ENCODE peak calls at places on chromosomes 6 and 20, in four cellular contexts. K, G, B and M are unnamed samples.

GRCh38 chr6:57158658-57159057 is 13.5 kb upstream of the BAG2 start:
- DNase-seq in K (no peak), G (no peak), B (no peak), M (no peak)

GRCh38 chr6:35164868-35165267 is 23.7 kb upstream of the TCP11 start:
- DNase-seq in K (no peak), G (no peak), B (no peak), M (no peak)

GRCh38 chr6:156807795-156808194 is 30.6 kb downstream of the ARID1B start:
- DNase-seq in K (no peak), G (no peak), B (no peak), M (no peak)

GRCh38 chr20:45111285-45111684 is 3.7 kb downstream of the WFDC5 start:
- DNase-seq in K (no peak), G (no peak), B (no peak), M (no peak)

GRCh38 chr6:6811151-6812002 is 222.9 kb downstream of the LY86 start:
- DNase-seq in K (peak), G (peak), B (no peak), M (peak)

GRCh38 chr6:63997727-63998126 is 362.1 kb downstream of the PHF3 start:
- DNase-seq in K (no peak), G (no peak), B (no peak), M (no peak)

GRCh38 chr6:47484616-47485015 is 7.0 kb downstream of the CD2AP start:
- DNase-seq in K (no peak), G (no peak), B (no peak), M (no peak)

GRCh38 chr20:58251979-58252591 is 23.6 kb upstream of the ANKRD60 start:
- DNase-seq in K (no peak), G (no peak), B (no peak), M (peak)

GRCh38 chr6:83514877-83515466 is 2.6 kb downstream of the PRSS35 start:
- DNase-seq in K (peak), G (no peak), B (no peak), M (peak)

GRCh38 chr6:111185954-111186353 is 98.7 kb downstream of the SLC16A10 start:
- DNase-seq in K (peak), G (no peak), B (no peak), M (no peak)

GRCh38 chr6:128406453-128406852 is 113.9 kb downstream of the PTPRK start:
- DNase-seq in K (no peak), G (no peak), B (no peak), M (no peak)

GRCh38 chr6:155103816-155104366 is 108.8 kb downstream of the TIAM2 start:
- DNase-seq in K (no peak), G (no peak), B (no peak), M (no peak)

GRCh38 chr6:135179920-135180457 is 1.1 kb upstream of the MYB start:
- DNase-seq in K (no peak), G (no peak), B (no peak), M (no peak)

GRCh38 chr20:6122111-6122872 is 538 bp downstream of the FERMT1 start:
- DNase-seq in K (no peak), G (no peak), B (no peak), M (no peak)

GRCh38 chr6:109826551-109826950 is 135.5 kb downstream of the FIG4 start:
- DNase-seq in K (no peak), G (no peak), B (no peak), M (no peak)

DNA sequence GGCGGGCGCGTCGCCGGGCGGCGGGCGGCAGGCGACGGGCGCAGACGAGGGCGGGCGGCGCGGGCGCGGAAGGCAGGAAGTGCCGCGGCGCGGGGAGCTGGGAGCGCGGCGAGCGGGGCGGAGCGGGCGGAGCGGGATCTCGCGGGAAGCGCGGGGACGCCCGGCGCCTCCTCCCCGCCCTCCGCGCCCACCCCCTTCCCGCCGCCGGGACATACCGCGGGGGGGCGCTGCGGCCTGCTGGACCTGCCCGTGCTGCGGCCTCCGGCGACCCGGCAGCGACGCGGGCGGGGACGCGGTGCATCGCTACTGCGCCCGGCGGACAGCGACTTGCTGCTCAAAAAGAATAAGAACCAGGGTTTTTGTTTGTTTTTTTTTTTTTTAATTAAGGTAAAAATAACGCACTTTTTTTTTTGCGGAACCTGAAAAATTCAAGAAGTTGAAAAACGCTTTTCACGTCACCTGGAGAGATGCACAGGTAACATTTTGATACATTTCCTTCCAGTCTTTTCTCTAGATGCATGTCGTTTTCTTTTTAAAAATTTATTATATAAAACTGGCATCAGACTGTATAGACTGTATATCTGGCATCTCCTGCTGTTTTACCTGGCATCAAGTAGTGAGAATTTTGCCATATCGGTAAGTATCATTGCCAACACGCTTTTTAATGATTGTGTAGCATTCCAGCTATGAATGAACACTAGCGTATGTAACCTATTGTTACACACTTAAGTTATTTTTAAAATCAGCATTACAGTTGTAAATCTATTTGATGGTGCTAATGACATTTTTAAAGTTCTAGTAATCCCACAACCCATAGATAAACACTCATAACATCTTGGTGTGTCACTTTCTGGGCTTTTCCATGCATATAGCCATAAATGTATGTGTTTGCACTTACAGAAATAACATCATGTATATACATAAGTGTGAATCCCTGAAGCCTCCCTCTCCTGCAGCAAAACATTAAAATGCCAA is at the start of gene CENPB:
- DNase-seq in K (peak), G (peak), B (peak), M (peak)
- TF ChIP-seq POLR2A in K (no peak), G (no peak), B (no peak), M (peak)

GRCh38 chr6:3360727-3361045 is 96.2 kb downstream of the SLC22A23 start:
- DNase-seq in K (no peak), G (no peak), B (no peak), M (no peak)

GRCh38 chr6:3361312-3362037 is 95.4 kb downstream of the SLC22A23 start:
- DNase-seq in K (no peak), G (no peak), B (no peak), M (no peak)

GRCh38 chr6:3364391-3364790 is 92.5 kb downstream of the SLC22A23 start:
- DNase-seq in K (peak), G (no peak), B (no peak), M (no peak)

GRCh38 chr6:3359973-3360726 is 96.7 kb downstream of the SLC22A23 start:
- DNase-seq in K (no peak), G (no peak), B (no peak), M (peak)

GRCh38 chr6:3363296-3364025 is 93.4 kb downstream of the SLC22A23 start:
- DNase-seq in K (peak), G (no peak), B (no peak), M (no peak)
- TF ChIP-seq POLR2A in K (peak), G (no peak), B (no peak), M (no peak)

GRCh38 chr20:49282584-49283171 is 4.8 kb upstream of the ZNFX1 start:
- DNase-seq in K (no peak), G (no peak), B (no peak), M (no peak)

GRCh38 chr20:49281059-49281912 is 3.4 kb upstream of the ZNFX1 start:
- DNase-seq in K (no peak), G (no peak), B (no peak), M (no peak)

GRCh38 chr20:49283176-49283702 is 5.4 kb upstream of the ZNFX1 start:
- DNase-seq in K (no peak), G (no peak), B (no peak), M (no peak)

GRCh38 chr20:49280463-49281058 is 2.7 kb upstream of the ZNFX1 start:
- DNase-seq in K (no peak), G (no peak), B (no peak), M (no peak)

GRCh38 chr20:49281913-49282467 is 4.1 kb upstream of the ZNFX1 start:
- DNase-seq in K (no peak), G (no peak), B (no peak), M (no peak)
- TF ChIP-seq POLR2A in K (no peak), G (no peak), B (no peak), M (no peak)

GRCh38 chr6:48563426-48563825 is 452.4 kb upstream of the PTCHD4 start:
- DNase-seq in K (no peak), G (no peak), B (no peak), M (no peak)

GRCh38 chr6:48570656-48571055 is 459.7 kb upstream of the PTCHD4 start:
- DNase-seq in K (no peak), G (no peak), B (no peak), M (no peak)

GRCh38 chr6:48564036-48564820 is 453.2 kb upstream of the PTCHD4 start:
- DNase-seq in K (no peak), G (no peak), B (no peak), M (no peak)

GRCh38 chr6:48567016-48567415 is 456.0 kb upstream of the PTCHD4 start:
- DNase-seq in K (no peak), G (no peak), B (no peak), M (no peak)

DNA sequence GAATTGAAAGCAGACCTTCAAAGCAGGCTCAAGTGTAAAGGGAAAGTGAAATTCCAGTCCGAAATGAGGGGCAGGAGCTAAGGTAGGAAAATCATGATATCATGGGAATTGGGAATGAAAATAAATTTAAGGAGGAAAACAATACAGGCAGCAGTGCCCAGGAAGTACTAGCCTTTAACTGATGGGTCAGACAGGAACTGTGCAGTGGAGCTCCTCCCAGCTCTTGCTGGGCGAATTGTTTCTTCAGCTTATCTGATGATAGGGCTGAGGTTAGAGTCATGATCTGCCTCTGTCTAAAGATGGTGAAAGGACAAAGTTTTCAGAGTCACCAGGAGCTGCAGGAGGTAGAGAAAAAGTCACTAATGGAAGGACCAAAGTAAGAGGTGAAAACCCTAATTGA is 457.9 kb upstream of the PTCHD4 start:
- DNase-seq in K (no peak), G (no peak), B (no peak), M (no peak)
- TF ChIP-seq POLR2A in K (no peak), G (no peak), B (no peak), M (no peak)